ENCODE peak calls at places on chromosomes 6 and 20, in six cellular contexts. One of them, this sample, is unnamed.

GRCh38 chr20:58069207-58069606 is 159.2 kb downstream of the ANKRD60 start:
- DNase-seq in H1: no peak
- DNase-seq in right lobe of liver: no peak
- DNase-seq in transverse colon: no peak
- DNase-seq in spleen: peak
- DNase-seq in heart left ventricle: no peak
- DNase-seq in this sample: no peak

GRCh38 chr6:34049395-34050342 is 96.2 kb downstream of the GRM4 start:
- DNase-seq in H1: no peak
- DNase-seq in right lobe of liver: no peak
- DNase-seq in transverse colon: no peak
- DNase-seq in spleen: no peak
- DNase-seq in heart left ventricle: no peak
- DNase-seq in this sample: no peak

GRCh38 chr6:139508023-139508422 is 133.6 kb upstream of the CITED2 start:
- DNase-seq in H1: no peak
- DNase-seq in right lobe of liver: no peak
- DNase-seq in transverse colon: no peak
- DNase-seq in spleen: no peak
- DNase-seq in heart left ventricle: no peak
- DNase-seq in this sample: no peak

GRCh38 chr6:44805239-44805849 is 417.8 kb downstream of the CDC5L start:
- DNase-seq in H1: no peak
- DNase-seq in right lobe of liver: no peak
- DNase-seq in transverse colon: no peak
- DNase-seq in spleen: no peak
- DNase-seq in heart left ventricle: no peak
- DNase-seq in this sample: no peak

GRCh38 chr20:25038591-25039015 is 19.3 kb downstream of the ACSS1 start:
- DNase-seq in H1: no peak
- DNase-seq in right lobe of liver: no peak
- DNase-seq in transverse colon: no peak
- DNase-seq in spleen: peak
- DNase-seq in heart left ventricle: no peak
- DNase-seq in this sample: peak

GRCh38 chr20:33373735-33374605 is 27.3 kb downstream of the CDK5RAP1 start:
- DNase-seq in H1: no peak
- DNase-seq in right lobe of liver: peak
- DNase-seq in transverse colon: no peak
- DNase-seq in spleen: no peak
- DNase-seq in heart left ventricle: no peak
- DNase-seq in this sample: no peak

GRCh38 chr6:158161566-158162254 is 6.4 kb downstream of the SERAC1 start:
- DNase-seq in H1: no peak
- DNase-seq in right lobe of liver: no peak
- DNase-seq in transverse colon: peak
- DNase-seq in spleen: no peak
- DNase-seq in heart left ventricle: no peak
- DNase-seq in this sample: no peak

GRCh38 chr6:52551483-52552277 is 25.2 kb downstream of the TRAM2 start:
- DNase-seq in H1: no peak
- DNase-seq in right lobe of liver: peak
- DNase-seq in transverse colon: peak
- DNase-seq in spleen: no peak
- DNase-seq in heart left ventricle: peak
- DNase-seq in this sample: peak

GRCh38 chr6:157323114-157323923 is at the start of gene TMEM242:
- DNase-seq in H1: no peak
- DNase-seq in right lobe of liver: peak
- DNase-seq in transverse colon: peak
- DNase-seq in spleen: peak
- DNase-seq in heart left ventricle: peak
- DNase-seq in this sample: peak

GRCh38 chr6:122839477-122839876 is 50.4 kb downstream of the SMPDL3A start:
- DNase-seq in H1: no peak
- DNase-seq in right lobe of liver: no peak
- DNase-seq in transverse colon: peak
- DNase-seq in spleen: no peak
- DNase-seq in heart left ventricle: no peak
- DNase-seq in this sample: peak

GRCh38 chr6:157471077-157471686 is 90.2 kb downstream of the ZDHHC14 start:
- DNase-seq in H1: no peak
- DNase-seq in right lobe of liver: no peak
- DNase-seq in transverse colon: no peak
- DNase-seq in spleen: no peak
- DNase-seq in heart left ventricle: no peak
- DNase-seq in this sample: no peak

GRCh38 chr6:40194771-40195170 is 260.5 kb upstream of the MOCS1 start:
- DNase-seq in H1: no peak
- DNase-seq in right lobe of liver: no peak
- DNase-seq in transverse colon: no peak
- DNase-seq in spleen: no peak
- DNase-seq in heart left ventricle: no peak
- DNase-seq in this sample: no peak

GRCh38 chr6:153210083-153210482 is 79.0 kb upstream of the RGS17 start:
- DNase-seq in H1: no peak
- DNase-seq in right lobe of liver: no peak
- DNase-seq in transverse colon: no peak
- DNase-seq in spleen: no peak
- DNase-seq in heart left ventricle: no peak
- DNase-seq in this sample: no peak

GRCh38 chr20:37955511-37955910 is 52.6 kb downstream of the VSTM2L start:
- DNase-seq in H1: no peak
- DNase-seq in right lobe of liver: no peak
- DNase-seq in transverse colon: no peak
- DNase-seq in spleen: no peak
- DNase-seq in heart left ventricle: no peak
- DNase-seq in this sample: no peak

GRCh38 chr20:1802385-1803215 is 92.6 kb upstream of the SIRPA start:
- DNase-seq in H1: no peak
- DNase-seq in right lobe of liver: peak
- DNase-seq in transverse colon: peak
- DNase-seq in spleen: peak
- DNase-seq in heart left ventricle: peak
- DNase-seq in this sample: peak

GRCh38 chr6:40845588-40845987 is 193.4 kb downstream of the UNC5CL start:
- DNase-seq in H1: peak
- DNase-seq in right lobe of liver: peak
- DNase-seq in transverse colon: peak
- DNase-seq in spleen: no peak
- DNase-seq in heart left ventricle: no peak
- DNase-seq in this sample: peak

GRCh38 chr20:1894951-1895673 is at the start of gene SIRPA:
- DNase-seq in H1: no peak
- DNase-seq in right lobe of liver: peak
- DNase-seq in transverse colon: peak
- DNase-seq in spleen: peak
- DNase-seq in heart left ventricle: peak
- DNase-seq in this sample: peak

GRCh38 chr6:40722553-40723258 is 135.5 kb upstream of the LRFN2 start:
- DNase-seq in H1: no peak
- DNase-seq in right lobe of liver: peak
- DNase-seq in transverse colon: no peak
- DNase-seq in spleen: no peak
- DNase-seq in heart left ventricle: no peak
- DNase-seq in this sample: no peak

GRCh38 chr6:111461860-111462259 is 21.2 kb downstream of the REV3L start:
- DNase-seq in H1: no peak
- DNase-seq in right lobe of liver: no peak
- DNase-seq in transverse colon: no peak
- DNase-seq in spleen: no peak
- DNase-seq in heart left ventricle: no peak
- DNase-seq in this sample: no peak

GRCh38 chr6:111458670-111459232 is 24.3 kb downstream of the REV3L start:
- DNase-seq in H1: no peak
- DNase-seq in right lobe of liver: no peak
- DNase-seq in transverse colon: no peak
- DNase-seq in spleen: no peak
- DNase-seq in heart left ventricle: no peak
- DNase-seq in this sample: no peak

DNA sequence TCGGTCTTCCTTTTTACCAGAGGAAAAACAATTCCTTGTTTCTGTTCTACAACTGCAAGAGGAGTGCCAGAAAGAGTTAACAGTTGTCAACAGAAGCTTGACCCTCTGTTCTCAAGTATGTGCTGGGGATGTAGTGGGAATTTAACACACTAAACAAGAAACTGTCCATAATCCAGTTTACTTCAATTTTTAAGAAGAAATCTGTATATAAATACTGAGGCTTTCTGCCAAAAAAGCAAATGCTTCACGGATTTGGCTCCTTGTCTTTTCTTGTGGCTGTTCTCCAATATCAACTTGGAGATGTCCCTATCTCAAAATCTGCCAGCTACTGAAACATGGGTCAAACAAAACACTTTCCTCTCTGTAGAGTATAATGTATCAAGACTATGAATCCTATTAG is 26.8 kb downstream of the REV3L start:
- DNase-seq in H1: no peak
- DNase-seq in right lobe of liver: no peak
- DNase-seq in transverse colon: no peak
- DNase-seq in spleen: no peak
- DNase-seq in heart left ventricle: no peak
- DNase-seq in this sample: no peak
- H3K27ac ChIP-seq in H1: no peak
- H3K27ac ChIP-seq in right lobe of liver: no peak
- H3K27ac ChIP-seq in transverse colon: no peak
- H3K27ac ChIP-seq in spleen: no peak
- H3K27ac ChIP-seq in heart left ventricle: no peak
- H3K27ac ChIP-seq in this sample: no peak

DNA sequence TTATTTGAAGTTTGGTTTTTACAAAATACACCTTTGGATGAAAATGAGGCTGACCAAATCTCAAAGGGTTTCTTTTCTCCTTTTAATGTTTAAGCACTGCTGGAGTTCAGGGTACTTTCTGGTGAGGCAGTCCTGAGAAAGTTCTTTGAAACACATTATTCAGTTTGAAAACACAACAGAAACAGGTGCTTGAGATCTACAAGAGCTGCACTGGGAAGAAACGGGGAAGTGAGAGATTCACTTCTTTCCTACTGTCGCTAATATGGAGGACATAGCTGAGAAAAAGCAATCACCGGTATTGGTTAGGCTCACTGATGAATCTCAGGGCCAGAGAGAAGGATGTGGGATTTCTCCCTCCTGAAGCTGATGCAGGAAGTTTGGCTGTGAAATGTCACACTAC is 22.9 kb upstream of the TMEM170B start:
- DNase-seq in H1: no peak
- DNase-seq in right lobe of liver: no peak
- DNase-seq in transverse colon: no peak
- DNase-seq in spleen: no peak
- DNase-seq in heart left ventricle: no peak
- DNase-seq in this sample: no peak
- TF ChIP-seq POLR2A in H1: no peak
- TF ChIP-seq POLR2A in right lobe of liver: no peak
- TF ChIP-seq POLR2A in transverse colon: no peak
- TF ChIP-seq POLR2A in spleen: no peak
- TF ChIP-seq POLR2A in heart left ventricle: no peak
- TF ChIP-seq POLR2A in this sample: no peak

GRCh38 chr20:53891306-53891894 is 179.0 kb downstream of the BCAS1 start:
- DNase-seq in H1: no peak
- DNase-seq in right lobe of liver: no peak
- DNase-seq in transverse colon: no peak
- DNase-seq in spleen: no peak
- DNase-seq in heart left ventricle: no peak
- DNase-seq in this sample: no peak
- H3K27ac ChIP-seq in H1: no peak
- H3K27ac ChIP-seq in right lobe of liver: no peak
- H3K27ac ChIP-seq in transverse colon: peak
- H3K27ac ChIP-seq in spleen: peak
- H3K27ac ChIP-seq in heart left ventricle: peak
- H3K27ac ChIP-seq in this sample: no peak

GRCh38 chr20:32274359-32274758 is 3.1 kb upstream of the KIF3B start:
- DNase-seq in H1: no peak
- DNase-seq in right lobe of liver: no peak
- DNase-seq in transverse colon: no peak
- DNase-seq in spleen: no peak
- DNase-seq in heart left ventricle: no peak
- DNase-seq in this sample: no peak

GRCh38 chr20:32277361-32278198 is at the start of gene KIF3B:
- DNase-seq in H1: peak
- DNase-seq in right lobe of liver: peak
- DNase-seq in transverse colon: peak
- DNase-seq in spleen: peak
- DNase-seq in heart left ventricle: peak
- DNase-seq in this sample: peak

GRCh38 chr20:32271620-32272019 is 5.8 kb upstream of the KIF3B start:
- DNase-seq in H1: no peak
- DNase-seq in right lobe of liver: no peak
- DNase-seq in transverse colon: no peak
- DNase-seq in spleen: no peak
- DNase-seq in heart left ventricle: no peak
- DNase-seq in this sample: no peak
- TF ChIP-seq POLR2A in H1: no peak
- TF ChIP-seq POLR2A in right lobe of liver: no peak
- TF ChIP-seq POLR2A in transverse colon: no peak
- TF ChIP-seq POLR2A in spleen: no peak
- TF ChIP-seq POLR2A in heart left ventricle: no peak
- TF ChIP-seq POLR2A in this sample: no peak

GRCh38 chr6:30591008-30591407 is 19.8 kb downstream of the ABCF1 start:
- DNase-seq in H1: no peak
- DNase-seq in right lobe of liver: no peak
- DNase-seq in transverse colon: no peak
- DNase-seq in spleen: no peak
- DNase-seq in heart left ventricle: no peak
- DNase-seq in this sample: no peak

GRCh38 chr6:30589754-30590358 is 18.6 kb downstream of the ABCF1 start:
- DNase-seq in H1: no peak
- DNase-seq in right lobe of liver: no peak
- DNase-seq in transverse colon: no peak
- DNase-seq in spleen: no peak
- DNase-seq in heart left ventricle: no peak
- DNase-seq in this sample: no peak

GRCh38 chr6:30592287-30592686 is 21.0 kb downstream of the ABCF1 start:
- DNase-seq in H1: no peak
- DNase-seq in right lobe of liver: no peak
- DNase-seq in transverse colon: no peak
- DNase-seq in spleen: no peak
- DNase-seq in heart left ventricle: no peak
- DNase-seq in this sample: no peak

DNA sequence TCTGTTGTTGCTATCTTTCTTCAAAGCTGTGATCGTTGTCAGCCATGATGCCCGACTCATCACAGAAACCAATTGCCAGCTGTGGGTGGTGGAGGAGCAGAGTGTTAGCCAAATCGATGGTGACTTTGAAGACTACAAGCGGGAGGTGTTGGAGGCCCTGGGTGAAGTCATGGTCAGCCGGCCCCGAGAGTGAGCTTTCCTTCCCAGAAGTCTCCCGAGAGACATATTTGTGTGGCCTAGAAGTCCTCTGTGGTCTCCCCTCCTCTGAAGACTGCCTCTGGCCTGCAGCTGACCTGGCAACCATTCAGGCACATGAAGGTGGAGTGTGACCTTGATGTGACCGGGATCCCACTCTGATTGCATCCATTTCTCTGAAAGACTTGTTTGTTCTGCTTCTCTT is 19.3 kb downstream of the ABCF1 start:
- DNase-seq in H1: no peak
- DNase-seq in right lobe of liver: no peak
- DNase-seq in transverse colon: no peak
- DNase-seq in spleen: no peak
- DNase-seq in heart left ventricle: no peak
- DNase-seq in this sample: no peak
- H3K27ac ChIP-seq in H1: no peak
- H3K27ac ChIP-seq in right lobe of liver: no peak
- H3K27ac ChIP-seq in transverse colon: no peak
- H3K27ac ChIP-seq in spleen: no peak
- H3K27ac ChIP-seq in heart left ventricle: no peak
- H3K27ac ChIP-seq in this sample: no peak

GRCh38 chr6:147508073-147508870 is at the start of gene SAMD5:
- DNase-seq in H1: peak
- DNase-seq in right lobe of liver: peak
- DNase-seq in transverse colon: peak
- DNase-seq in spleen: peak
- DNase-seq in heart left ventricle: peak
- DNase-seq in this sample: peak
- TF ChIP-seq POLR2A in H1: no peak
- TF ChIP-seq POLR2A in right lobe of liver: peak
- TF ChIP-seq POLR2A in transverse colon: no peak
- TF ChIP-seq POLR2A in spleen: no peak
- TF ChIP-seq POLR2A in heart left ventricle: peak
- TF ChIP-seq POLR2A in this sample: no peak